ENCODE peak calls at places on chromosomes 5 and 9, in ten cellular contexts. V is sigmoid colon, Y is transverse colon, U is K562, K is upper lobe of left lung, B is esophagus muscularis mucosa, G is suprapubic skin, C is HepG2, W is H1, E is SK-N-SH. R is an unnamed sample.

GRCh38 chr9:126690431-126691051 is 76.8 kb downstream of the LMX1B start:
- DNase-seq in E (peak), K (peak), G (no peak), W (no peak), V (peak), C (no peak), U (peak), B (no peak), Y (peak), R (peak)

GRCh38 chr9:108838017-108838416 is 17.8 kb downstream of the ACTL7B start:
- DNase-seq in Y (no peak), V (no peak), B (no peak), W (no peak), E (no peak), G (no peak), C (peak), U (no peak), K (no peak), R (no peak)

GRCh38 chr9:18666987-18667772 is 193.2 kb downstream of the ADAMTSL1 start:
- DNase-seq in V (no peak), B (no peak), U (no peak), Y (no peak), E (no peak), W (no peak), K (no peak), G (no peak), C (no peak), R (no peak)

GRCh38 chr5:55226027-55226933 is 835 bp downstream of the MCIDAS start:
- DNase-seq in U (peak), G (peak), K (no peak), W (peak), B (peak), Y (peak), V (no peak), E (peak), C (peak), R (peak)

GRCh38 chr9:14524881-14525515 is 168.2 kb downstream of the ZDHHC21 start:
- DNase-seq in U (no peak), W (no peak), Y (no peak), K (peak), G (no peak), V (no peak), C (no peak), B (no peak), E (no peak), R (no peak)

GRCh38 chr9:125621170-125621569 is 85.8 kb downstream of the MAPKAP1 start:
- DNase-seq in V (no peak), U (no peak), Y (no peak), G (no peak), K (no peak), B (no peak), E (no peak), W (no peak), C (no peak), R (no peak)

GRCh38 chr5:53642006-53642405 is 81.6 kb downstream of the NDUFS4 start:
- DNase-seq in V (no peak), Y (no peak), G (no peak), K (no peak), U (no peak), B (no peak), W (no peak), C (no peak), E (no peak), R (no peak)

GRCh38 chr9:91056917-91057316 is 255.3 kb downstream of the SYK start:
- DNase-seq in G (no peak), K (no peak), Y (no peak), B (no peak), E (no peak), C (no peak), W (no peak), U (no peak), V (no peak), R (no peak)

GRCh38 chr5:138096363-138096762 is 12.5 kb downstream of the WNT8A start:
- DNase-seq in C (no peak), W (no peak), B (no peak), U (no peak), G (no peak), K (no peak), E (no peak), Y (no peak), V (no peak), R (no peak)

GRCh38 chr5:125411163-125412050 is 665.0 kb upstream of the ZNF608 start:
- DNase-seq in W (no peak), U (no peak), Y (peak), K (no peak), V (peak), G (peak), B (no peak), C (no peak), E (no peak), R (peak)

GRCh38 chr5:151215546-151215880 is 8.4 kb downstream of the CCDC69 start:
- DNase-seq in Y (no peak), E (no peak), V (no peak), G (no peak), U (no peak), B (no peak), C (no peak), W (no peak), K (no peak), R (no peak)

GRCh38 chr9:33107762-33108161 is 31.3 kb upstream of the SMU1 start:
- DNase-seq in B (no peak), K (no peak), U (no peak), C (no peak), G (no peak), V (no peak), Y (no peak), E (no peak), W (no peak), R (no peak)

GRCh38 chr9:33109850-33110595 is 33.5 kb upstream of the SMU1 start:
- DNase-seq in G (no peak), K (no peak), U (no peak), Y (no peak), B (no peak), V (no peak), C (no peak), W (no peak), E (no peak), R (no peak)

GRCh38 chr9:33106827-33107621 is 30.6 kb upstream of the SMU1 start:
- DNase-seq in K (no peak), C (no peak), U (no peak), V (peak), B (no peak), W (no peak), G (no peak), Y (no peak), E (no peak), R (peak)

GRCh38 chr9:33109097-33109496 is 32.6 kb upstream of the SMU1 start:
- DNase-seq in B (no peak), C (no peak), Y (no peak), K (no peak), E (no peak), W (no peak), U (no peak), V (no peak), G (no peak), R (no peak)

GRCh38 chr9:33108472-33108871 is 32.0 kb upstream of the SMU1 start:
- DNase-seq in U (no peak), K (no peak), C (no peak), W (no peak), Y (no peak), E (no peak), G (no peak), V (no peak), B (no peak), R (no peak)
- TF ChIP-seq POLR2AphosphoS5 in U (no peak), K (no peak), C (no peak), W (no peak), Y (no peak), E (no peak), G (no peak), V (no peak), B (no peak), R (no peak)

DNA sequence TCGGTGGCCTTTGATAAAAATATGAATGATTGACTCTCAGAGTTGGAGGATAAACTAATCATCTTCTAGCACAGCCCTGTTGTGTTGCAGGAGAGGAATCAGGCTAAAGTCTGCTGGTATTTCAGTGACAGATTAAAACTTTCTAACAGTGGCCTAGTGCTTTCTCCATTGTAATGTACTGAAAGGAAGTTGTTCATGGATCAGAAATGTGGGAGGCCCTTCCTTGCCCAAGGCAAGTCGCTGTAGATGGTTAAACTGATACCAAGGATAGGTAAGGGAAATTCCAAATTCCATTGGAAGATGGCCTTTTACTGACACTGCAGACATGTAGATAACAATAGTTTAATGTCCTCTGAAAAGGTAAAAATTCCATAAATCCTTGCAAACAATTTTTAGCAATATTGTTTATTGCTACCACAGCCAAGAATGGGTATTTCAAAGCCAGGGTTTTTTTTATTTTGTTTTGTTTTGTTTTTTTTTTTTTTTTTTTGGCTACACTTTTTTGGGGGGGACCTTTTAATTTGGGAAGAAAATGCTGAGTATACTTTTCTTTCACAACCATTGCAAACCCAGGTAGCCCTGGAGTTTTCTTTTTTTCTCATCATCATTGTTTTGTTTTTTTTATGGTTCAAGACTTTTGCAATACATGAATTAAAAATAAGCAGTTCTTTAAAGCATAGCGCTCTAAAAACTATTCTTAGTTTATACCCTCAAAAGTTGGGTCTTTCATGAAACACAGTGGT is 35.5 kb downstream of the WDR36 start:
- DNase-seq in G (no peak), C (no peak), Y (no peak), K (no peak), U (no peak), W (peak), V (no peak), E (no peak), B (no peak), R (no peak)
- TF ChIP-seq EP300 in G (no peak), C (no peak), Y (no peak), K (no peak), U (no peak), W (no peak), V (no peak), E (no peak), B (no peak), R (no peak)

GRCh38 chr9:16033253-16033652 is 480.4 kb downstream of the CCDC171 start:
- DNase-seq in U (no peak), K (no peak), V (no peak), E (no peak), B (no peak), Y (no peak), G (no peak), W (no peak), C (no peak), R (no peak)
- H3K4me3 ChIP-seq in U (no peak), K (no peak), V (no peak), E (no peak), B (no peak), Y (no peak), G (no peak), W (no peak), C (no peak), R (no peak)

GRCh38 chr5:170144286-170145023 is 38.8 kb downstream of the FOXI1 start:
- DNase-seq in K (no peak), U (no peak), C (no peak), E (no peak), G (no peak), V (no peak), B (peak), Y (no peak), W (no peak), R (no peak)
- TF ChIP-seq POLR2AphosphoS5 in K (no peak), U (no peak), C (no peak), E (no peak), G (no peak), V (no peak), B (no peak), Y (no peak), W (no peak), R (no peak)

R was measured in stomach.